ENCODE peak calls at places on chromosomes 2 and 18, in eight cellular contexts. Q, F, B, L, N, W, S and P are unnamed samples.

GRCh38 chr2:173568054-173568453 is 213.4 kb downstream of the CDCA7 start:
- DNase-seq in B (no peak), N (peak), L (peak), S (no peak), Q (peak), W (no peak), F (peak), P (no peak)

GRCh38 chr2:235728401-235729181 is 234.7 kb downstream of the AGAP1 start:
- DNase-seq in W (no peak), L (no peak), F (no peak), Q (no peak), S (no peak), B (no peak), N (no peak), P (peak)

GRCh38 chr2:150911766-150912280 is 349.8 kb downstream of the RBM43 start:
- DNase-seq in Q (no peak), S (peak), F (no peak), L (peak), W (peak), B (no peak), N (peak), P (no peak)

GRCh38 chr2:174011796-174012195 is 46.6 kb upstream of the SP3 start:
- DNase-seq in L (no peak), F (no peak), N (no peak), S (no peak), Q (no peak), W (no peak), B (no peak), P (no peak)

GRCh38 chr2:12720181-12720580 is 3.4 kb downstream of the TRIB2 start:
- DNase-seq in L (no peak), W (no peak), F (no peak), B (no peak), Q (peak), S (no peak), N (no peak), P (no peak)

GRCh38 chr18:398866-399637 is 101.4 kb downstream of the COLEC12 start:
- DNase-seq in W (no peak), L (no peak), B (no peak), F (no peak), S (no peak), N (no peak), Q (no peak), P (no peak)

GRCh38 chr2:150698016-150698661 is 210.7 kb upstream of the RND3 start:
- DNase-seq in B (no peak), F (no peak), S (no peak), L (no peak), W (no peak), N (no peak), Q (no peak), P (no peak)

GRCh38 chr2:3661149-3661660 is 3.2 kb downstream of the ALLC start:
- DNase-seq in S (no peak), L (no peak), W (no peak), N (no peak), Q (no peak), F (no peak), B (no peak), P (peak)

GRCh38 chr2:173667415-173667814 is 297.8 kb downstream of the SP3 start:
- DNase-seq in L (no peak), N (peak), W (no peak), S (no peak), Q (no peak), B (peak), F (peak), P (no peak)

GRCh38 chr2:175439416-175439815 is 257.9 kb upstream of the ATP5MC3 start:
- DNase-seq in S (no peak), F (no peak), W (no peak), N (peak), Q (peak), B (peak), L (no peak), P (no peak)

GRCh38 chr2:118202707-118203303 is 114.5 kb downstream of the INSIG2 start:
- DNase-seq in S (no peak), W (no peak), F (no peak), Q (peak), L (peak), N (peak), B (peak), P (no peak)

GRCh38 chr18:62741118-62741566 is 25.8 kb downstream of the PHLPP1 start:
- DNase-seq in W (peak), S (no peak), B (no peak), F (peak), Q (peak), N (peak), L (peak), P (no peak)

GRCh38 chr2:179790235-179790895 is 71.0 kb downstream of the ZNF385B start:
- DNase-seq in W (no peak), N (no peak), F (no peak), Q (no peak), S (no peak), L (no peak), B (no peak), P (no peak)

GRCh38 chr2:226892729-226893128 is 56.9 kb downstream of the RHBDD1 start:
- DNase-seq in Q (no peak), S (no peak), F (no peak), B (no peak), W (no peak), N (no peak), L (no peak), P (no peak)

GRCh38 chr2:104850322-104851184 is 3.4 kb upstream of the POU3F3 start:
- DNase-seq in W (no peak), N (no peak), L (no peak), Q (no peak), B (peak), S (no peak), F (no peak), P (no peak)

GRCh38 chr2:239302808-239303557 is 97.8 kb downstream of the HDAC4 start:
- DNase-seq in L (peak), S (peak), N (no peak), Q (no peak), W (no peak), B (no peak), F (no peak), P (peak)

GRCh38 chr2:220502539-220502938 is 875.1 kb downstream of the SLC4A3 start:
- DNase-seq in F (no peak), N (no peak), S (no peak), Q (no peak), L (no peak), W (no peak), B (no peak), P (no peak)

GRCh38 chr2:233974530-233975071 is 57.4 kb downstream of the TRPM8 start:
- DNase-seq in Q (peak), W (no peak), B (no peak), F (peak), N (peak), L (no peak), S (no peak), P (no peak)

GRCh38 chr2:112607680-112608438 is 23.4 kb downstream of the CHCHD5 start:
- DNase-seq in S (no peak), W (no peak), B (no peak), L (no peak), Q (no peak), F (no peak), N (no peak), P (peak)

GRCh38 chr2:176080540-176081355 is 3.0 kb downstream of the EVX2 start:
- DNase-seq in F (no peak), N (no peak), W (no peak), L (peak), Q (no peak), B (no peak), S (no peak), P (no peak)

GRCh38 chr2:224638338-224638823 is 53.2 kb upstream of the CUL3 start:
- DNase-seq in Q (no peak), F (no peak), S (peak), L (peak), B (no peak), W (no peak), N (no peak), P (no peak)

GRCh38 chr2:174028935-174029334 is 63.8 kb upstream of the SP3 start:
- DNase-seq in Q (no peak), N (no peak), L (no peak), F (no peak), S (no peak), W (no peak), B (no peak), P (no peak)

GRCh38 chr2:64267699-64268098 is 123.5 kb upstream of the PELI1 start:
- DNase-seq in B (peak), N (no peak), F (no peak), L (no peak), S (no peak), Q (no peak), W (no peak), P (no peak)

GRCh38 chr2:210162466-210163124 is 8.6 kb downstream of the KANSL1L start:
- DNase-seq in W (no peak), S (no peak), L (no peak), Q (no peak), N (no peak), F (no peak), B (no peak), P (no peak)

GRCh38 chr2:20050104-20050711 is 1.2 kb downstream of the LAPTM4A start:
- DNase-seq in N (peak), L (peak), F (no peak), Q (peak), B (no peak), S (no peak), W (peak), P (no peak)

GRCh38 chr18:627211-627610 is 30.2 kb upstream of the TYMS start:
- DNase-seq in B (no peak), F (no peak), L (no peak), W (no peak), S (no peak), Q (no peak), N (no peak), P (no peak)

GRCh38 chr2:623384-623922 is 53.8 kb downstream of the TMEM18 start:
- DNase-seq in F (no peak), Q (no peak), B (peak), S (no peak), W (no peak), N (no peak), L (no peak), P (no peak)

GRCh38 chr2:207434288-207434687 is 95.5 kb upstream of the CREB1 start:
- DNase-seq in Q (no peak), S (no peak), L (no peak), N (no peak), F (no peak), W (no peak), B (no peak), P (no peak)

GRCh38 chr2:230874456-230874855 is 9.7 kb downstream of the ITM2C start:
- DNase-seq in N (no peak), S (peak), Q (no peak), B (no peak), L (no peak), W (no peak), F (no peak), P (peak)

GRCh38 chr2:38509322-38509946 is 93.3 kb downstream of the HNRNPLL start:
- DNase-seq in F (no peak), Q (peak), L (no peak), N (no peak), W (no peak), B (no peak), S (no peak), P (no peak)

GRCh38 chr18:5466256-5466655 is 77.5 kb downstream of the EPB41L3 start:
- DNase-seq in Q (no peak), N (no peak), L (no peak), S (no peak), B (no peak), F (no peak), W (no peak), P (no peak)

GRCh38 chr2:170425291-170425751 is 247.4 kb downstream of the MYO3B start:
- DNase-seq in B (no peak), N (peak), S (no peak), W (peak), Q (no peak), F (no peak), L (no peak), P (no peak)

GRCh38 chr2:174240097-174240496 is 8.2 kb downstream of the OLA1 start:
- DNase-seq in N (no peak), W (no peak), Q (no peak), S (no peak), F (no peak), L (no peak), B (no peak), P (no peak)

GRCh38 chr18:28666216-28666615 is 489.3 kb upstream of the CDH2 start:
- DNase-seq in B (no peak), L (no peak), N (no peak), F (no peak), S (no peak), W (no peak), Q (no peak), P (no peak)

DNA sequence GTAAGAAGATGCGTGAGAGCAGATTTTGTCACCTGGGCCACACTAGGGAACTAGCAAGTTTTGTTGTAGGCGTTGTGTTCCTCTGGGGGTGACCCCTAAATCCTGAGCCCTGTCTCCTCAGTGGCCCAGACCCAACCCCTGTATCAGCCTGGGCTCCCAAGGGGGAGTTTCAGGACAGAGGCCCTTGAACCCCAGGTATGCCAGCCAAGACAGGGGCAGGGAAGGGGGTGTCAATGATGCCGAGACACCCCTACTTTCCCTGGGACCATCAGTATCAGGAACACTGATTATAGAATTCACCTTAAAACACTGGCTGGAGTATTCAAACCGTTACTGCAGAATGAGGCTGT is 39.1 kb upstream of the RPL31 start:
- DNase-seq in N (no peak), L (no peak), F (no peak), W (no peak), B (no peak), S (no peak), Q (no peak), P (peak)
- TF ChIP-seq POLR2AphosphoS5 in N (no peak), L (no peak), F (no peak), W (no peak), B (no peak), S (no peak), Q (no peak), P (no peak)

DNA sequence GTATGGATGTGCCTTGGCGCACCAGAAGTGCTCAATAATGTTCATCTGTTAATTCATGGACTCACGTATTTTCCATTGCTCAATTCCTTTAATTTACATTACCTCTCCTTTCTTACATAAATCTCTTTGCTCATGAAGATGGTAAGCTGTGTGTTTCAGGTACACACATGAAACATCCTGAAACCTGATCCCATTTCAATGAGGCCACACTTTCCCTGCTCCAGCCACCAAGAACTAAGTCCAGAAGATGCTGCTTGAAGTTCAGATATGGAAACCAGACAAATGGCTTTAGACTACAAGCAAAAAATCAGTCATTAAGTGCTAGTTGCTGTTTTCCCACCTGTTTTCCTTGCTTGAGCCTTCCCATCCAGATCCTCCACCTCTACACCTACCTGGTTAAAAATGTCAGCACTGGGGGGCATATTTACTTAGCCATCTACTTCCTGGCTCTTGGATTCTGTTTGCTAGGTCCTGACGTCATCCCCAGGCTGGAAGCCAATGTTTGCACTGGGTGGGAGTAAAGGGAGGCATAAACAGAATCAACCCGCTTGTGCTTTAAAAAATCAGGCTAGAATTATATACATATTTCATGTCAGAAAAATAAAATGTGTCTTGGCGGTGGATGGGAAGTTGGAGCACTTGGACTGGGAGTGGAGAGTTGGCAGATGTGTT is 309.7 kb downstream of the OSR1 start:
- DNase-seq in W (peak), N (peak), S (peak), F (no peak), L (peak), Q (no peak), B (no peak), P (no peak)
- H3K4me3 ChIP-seq in W (no peak), N (no peak), S (no peak), F (no peak), L (no peak), Q (no peak), B (no peak), P (no peak)

GRCh38 chr18:77132369-77133050 is at the start of gene MBP:
- DNase-seq in B (no peak), N (no peak), L (peak), F (no peak), S (peak), Q (no peak), W (peak), P (peak)
- TF ChIP-seq POLR2A in B (peak), N (peak), L (peak), F (peak), S (no peak), Q (no peak), W (peak), P (peak)

DNA sequence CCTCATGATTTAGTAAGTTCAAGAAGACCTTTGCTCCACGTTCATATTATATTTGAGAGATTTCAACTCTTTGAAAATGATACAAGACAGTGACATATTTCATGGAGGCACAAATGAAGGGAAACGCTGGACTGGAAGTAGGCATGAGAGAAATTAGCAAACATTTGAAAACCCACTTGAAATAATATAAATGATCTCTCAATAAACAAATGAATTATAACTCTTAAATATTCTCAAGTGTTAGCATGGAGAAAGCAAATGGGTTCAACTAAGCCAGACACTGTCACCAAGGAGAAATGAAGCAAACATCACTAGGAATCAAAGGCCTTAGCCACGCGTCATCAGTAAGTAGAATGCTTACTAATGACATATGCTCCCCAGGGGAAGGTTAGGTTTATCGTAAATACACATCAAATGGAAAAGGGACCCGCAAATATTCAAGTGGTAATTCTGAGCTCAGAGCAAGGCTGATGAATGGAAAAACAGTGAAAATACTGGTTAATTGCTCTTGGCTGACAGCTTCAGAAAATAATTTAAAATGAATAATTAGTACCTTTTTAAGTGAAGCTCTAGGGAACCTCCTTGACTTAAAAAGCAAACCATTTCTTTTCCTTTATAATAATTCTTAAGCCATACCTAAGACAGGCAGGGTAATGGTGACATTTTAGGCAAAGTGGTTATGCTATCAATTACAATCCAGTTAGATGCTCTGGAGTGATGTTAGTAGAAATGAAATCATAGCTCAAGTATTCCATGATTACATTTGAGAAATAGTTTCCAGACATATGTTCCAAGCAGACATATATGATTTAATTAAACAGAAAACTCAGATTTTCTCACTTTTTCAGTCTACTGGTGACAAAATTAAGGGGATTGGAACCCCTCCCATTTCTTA is 101.5 kb downstream of the ALPK2 start:
- DNase-seq in N (peak), B (no peak), W (no peak), F (no peak), S (no peak), L (no peak), Q (no peak), P (no peak)
- TF ChIP-seq POLR2AphosphoS5 in N (no peak), B (no peak), W (no peak), F (no peak), S (no peak), L (no peak), Q (no peak), P (no peak)

GRCh38 chr2:134386321-134386720 is 132.4 kb downstream of the MGAT5 start:
- DNase-seq in S (no peak), L (no peak), Q (no peak), W (no peak), N (no peak), B (no peak), F (no peak), P (no peak)
- H3K4me3 ChIP-seq in S (no peak), L (no peak), Q (no peak), W (no peak), N (no peak), B (no peak), F (no peak), P (no peak)

DNA sequence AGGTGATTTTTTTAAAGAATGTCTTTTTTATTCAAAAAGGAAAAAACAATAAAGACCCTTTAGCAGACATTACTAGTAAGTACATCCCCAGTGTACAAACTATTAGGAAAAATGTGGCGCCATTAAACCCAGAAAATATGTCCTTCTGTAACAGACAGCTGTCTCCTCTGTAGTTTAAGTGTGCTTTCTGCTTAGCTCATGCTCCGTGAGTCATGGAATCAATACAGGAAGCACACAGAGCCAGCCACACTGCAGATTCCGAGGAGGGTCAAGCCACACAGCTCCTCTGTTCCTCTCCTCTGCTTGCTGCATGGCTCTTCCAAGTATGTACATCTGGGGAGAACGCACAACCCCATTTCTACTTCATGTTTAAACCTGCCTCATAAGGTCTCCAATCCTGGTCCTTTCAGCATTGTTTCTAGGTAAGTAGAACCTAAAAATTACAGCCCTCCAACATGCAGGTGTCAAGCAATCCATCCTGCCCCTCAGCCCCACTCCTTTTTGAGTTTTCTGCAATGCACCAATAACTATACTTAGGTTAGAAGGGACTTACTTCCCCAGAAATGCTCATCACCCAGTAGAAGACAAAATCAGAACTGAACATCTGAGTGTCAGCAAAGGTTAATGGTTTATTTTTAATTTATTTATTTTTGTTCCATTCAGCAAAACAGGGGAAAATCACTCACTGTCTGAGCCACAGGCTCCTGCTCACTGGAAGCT is 37.5 kb downstream of the ACVR1 start:
- DNase-seq in B (peak), Q (peak), W (peak), L (peak), S (peak), F (peak), N (peak), P (no peak)
- TF ChIP-seq POLR2A in B (no peak), Q (peak), W (no peak), L (no peak), S (no peak), F (no peak), N (peak), P (no peak)

GRCh38 chr18:3008546-3008945 is 4.4 kb downstream of the LPIN2 start:
- DNase-seq in Q (no peak), W (no peak), F (no peak), S (no peak), B (no peak), N (no peak), L (no peak), P (no peak)
- TF ChIP-seq POLR2AphosphoS5 in Q (no peak), W (no peak), F (no peak), S (no peak), B (no peak), N (no peak), L (no peak), P (no peak)

GRCh38 chr2:71130325-71131260 is at the start of gene MPHOSPH10:
- DNase-seq in B (peak), S (peak), N (peak), L (peak), W (peak), Q (peak), F (peak), P (peak)
- H3K4me3 ChIP-seq in B (peak), S (peak), N (peak), L (peak), W (peak), Q (peak), F (peak), P (peak)